ENCODE peak calls at places on chromosome 5, in six cellular contexts. G is posterior vena cava, S is upper lobe of right lung, T is amniotic stem cell, B is Ammon's horn, Z is mucosa of gallbladder. K is an unnamed sample.

GRCh38 chr5:143646961-143647360 is 165.0 kb upstream of the HMHB1 start:
- DNase-seq in G (no peak), S (no peak), T (no peak), B (no peak), Z (no peak), K (no peak)

GRCh38 chr5:6029811-6030271 is 348.5 kb downstream of the MED10 start:
- DNase-seq in G (no peak), S (no peak), T (no peak), B (no peak), Z (no peak), K (no peak)

GRCh38 chr5:2886531-2886930 is 135.1 kb upstream of the IRX2 start:
- DNase-seq in G (no peak), S (no peak), T (no peak), B (no peak), Z (no peak), K (no peak)

GRCh38 chr5:172544371-172545120 is 90.2 kb upstream of the SH3PXD2B start:
- DNase-seq in G (no peak), S (peak), T (no peak), B (no peak), Z (no peak), K (no peak)

GRCh38 chr5:88722546-88722945 is 160.4 kb downstream of the MEF2C start:
- DNase-seq in G (no peak), S (no peak), T (no peak), B (no peak), Z (no peak), K (no peak)

GRCh38 chr5:137218471-137218870 is 280.7 kb downstream of the SPOCK1 start:
- DNase-seq in G (no peak), S (no peak), T (no peak), B (peak), Z (no peak), K (no peak)

GRCh38 chr5:170747851-170748250 is 35.7 kb upstream of the GABRP start:
- DNase-seq in G (no peak), S (no peak), T (no peak), B (no peak), Z (no peak), K (no peak)

GRCh38 chr5:151068571-151069197 is 12.2 kb downstream of the TNIP1 start:
- DNase-seq in G (no peak), S (no peak), T (no peak), B (no peak), Z (no peak), K (peak)

GRCh38 chr5:54993318-54993717 is 7.9 kb upstream of the ESM1 start:
- DNase-seq in G (no peak), S (no peak), T (no peak), B (no peak), Z (no peak), K (no peak)

GRCh38 chr5:132840896-132841818 is 10.7 kb upstream of the SHROOM1 start:
- DNase-seq in G (no peak), S (peak), T (no peak), B (no peak), Z (no peak), K (no peak)

GRCh38 chr5:137604348-137605095 is 105.4 kb upstream of the SPOCK1 start:
- DNase-seq in G (no peak), S (no peak), T (no peak), B (no peak), Z (no peak), K (no peak)

GRCh38 chr5:168943999-168944398 is 356.9 kb downstream of the SLIT3 start:
- DNase-seq in G (no peak), S (no peak), T (no peak), B (no peak), Z (no peak), K (no peak)

GRCh38 chr5:135027699-135028615 is 6.1 kb downstream of the PITX1 start:
- DNase-seq in G (no peak), S (no peak), T (no peak), B (no peak), Z (no peak), K (no peak)

GRCh38 chr5:134784946-134785620 is 26.5 kb downstream of the DDX46 start:
- DNase-seq in G (no peak), S (no peak), T (no peak), B (no peak), Z (no peak), K (no peak)

GRCh38 chr5:110977927-110978326 is 93.6 kb upstream of the TSLP start:
- DNase-seq in G (no peak), S (no peak), T (no peak), B (no peak), Z (no peak), K (no peak)

GRCh38 chr5:61450170-61450815 is 118.2 kb downstream of the ZSWIM6 start:
- DNase-seq in G (no peak), S (no peak), T (peak), B (peak), Z (peak), K (no peak)

GRCh38 chr5:52988335-52989024 is 672 bp upstream of the ITGA2 start:
- DNase-seq in G (no peak), S (no peak), T (no peak), B (no peak), Z (no peak), K (no peak)

GRCh38 chr5:74953961-74954720 is 88.0 kb upstream of the FAM169A start:
- DNase-seq in G (no peak), S (no peak), T (no peak), B (no peak), Z (peak), K (no peak)

GRCh38 chr5:128782446-128782845 is 182.8 kb upstream of the SLC27A6 start:
- DNase-seq in G (peak), S (no peak), T (peak), B (peak), Z (peak), K (no peak)

GRCh38 chr5:126692971-126693370 is 84.0 kb upstream of the LMNB1 start:
- DNase-seq in G (no peak), S (no peak), T (no peak), B (no peak), Z (no peak), K (no peak)

K was measured in ovary.